ENCODE peak calls at places on chromosomes 6 and 20, in ten cellular contexts. H is tibial nerve; Z is breast epithelium; D is left ventricle myocardium inferior; Y is transverse colon; L is body of pancreas; M is uterus; Q is esophagus muscularis mucosa; P is effector memory CD4-positive, alpha-beta T cell; K is fibroblast of lung. S is an unnamed sample. For H3K9me3, the result is how much of the 10 kb centered on the place peaks cover.

GRCh38 chr20:54134445-54135220 is 39.2 kb downstream of the CYP24A1 start:
- DNase-seq in H (no peak), Z (no peak), D (no peak), Y (no peak), L (no peak), M (no peak), Q (no peak), P (no peak), K (peak), S (no peak)

GRCh38 chr6:44926556-44926955 is 401.6 kb upstream of the RUNX2 start:
- DNase-seq in H (no peak), Z (no peak), D (no peak), Y (no peak), L (no peak), M (no peak), Q (no peak), P (no peak), K (peak), S (no peak)

GRCh38 chr6:72032056-72032455 is 145.7 kb downstream of the RIMS1 start:
- DNase-seq in H (no peak), Z (no peak), D (no peak), Y (no peak), L (no peak), M (no peak), Q (no peak), P (no peak), K (peak), S (no peak)

GRCh38 chr20:22207280-22207679 is 377.1 kb downstream of the FOXA2 start:
- DNase-seq in H (no peak), Z (no peak), D (no peak), Y (no peak), L (no peak), M (no peak), Q (no peak), P (no peak), K (no peak), S (no peak)

GRCh38 chr6:70507166-70507565 is 59.6 kb upstream of the SDHAF4 start:
- DNase-seq in H (no peak), Z (no peak), D (no peak), Y (no peak), L (no peak), M (no peak), Q (no peak), P (no peak), K (no peak), S (no peak)

GRCh38 chr6:141498980-141499379 is 633.7 kb upstream of the GJE1 start:
- DNase-seq in H (no peak), Z (no peak), D (no peak), Y (no peak), L (no peak), M (no peak), Q (no peak), P (no peak), K (peak), S (no peak)

GRCh38 chr6:37514377-37514776 is 14.7 kb upstream of the CCDC167 start:
- DNase-seq in H (no peak), Z (no peak), D (no peak), Y (no peak), L (no peak), M (no peak), Q (no peak), P (peak), K (peak), S (no peak)

GRCh38 chr6:68087399-68088133 is 547.5 kb upstream of the ADGRB3 start:
- DNase-seq in H (no peak), Z (no peak), D (no peak), Y (no peak), L (no peak), M (no peak), Q (no peak), P (no peak), K (no peak), S (no peak)

GRCh38 chr20:62358171-62358719 is 8.9 kb downstream of the LAMA5 start:
- DNase-seq in H (no peak), Z (no peak), D (peak), Y (no peak), L (no peak), M (peak), Q (no peak), P (no peak), K (no peak), S (peak)

GRCh38 chr20:63942250-63943006 is 13.8 kb downstream of the UCKL1 start:
- DNase-seq in H (no peak), Z (no peak), D (peak), Y (peak), L (no peak), M (no peak), Q (no peak), P (peak), K (peak), S (peak)

GRCh38 chr20:35856866-35857265 is 85.1 kb downstream of the PHF20 start:
- DNase-seq in H (no peak), Z (no peak), D (no peak), Y (no peak), L (no peak), M (no peak), Q (no peak), P (no peak), K (no peak), S (no peak)

GRCh38 chr6:161889324-161889723 is 615.5 kb upstream of the AGPAT4 start:
- DNase-seq in H (no peak), Z (no peak), D (no peak), Y (no peak), L (no peak), M (no peak), Q (no peak), P (no peak), K (no peak), S (no peak)

GRCh38 chr6:158819977-158820632 is 937 bp upstream of the EZR start:
- DNase-seq in H (no peak), Z (no peak), D (no peak), Y (no peak), L (no peak), M (no peak), Q (no peak), P (no peak), K (peak), S (no peak)

GRCh38 chr6:53369876-53370515 is 21.2 kb upstream of the ELOVL5 start:
- DNase-seq in H (no peak), Z (no peak), D (no peak), Y (no peak), L (no peak), M (no peak), Q (no peak), P (no peak), K (peak), S (no peak)

GRCh38 chr6:151551223-151551857 is 57.5 kb downstream of the CCDC170 start:
- DNase-seq in H (no peak), Z (no peak), D (no peak), Y (no peak), L (no peak), M (no peak), Q (no peak), P (no peak), K (no peak), S (no peak)

GRCh38 chr20:51800132-51800721 is 2.1 kb downstream of the SALL4 start:
- DNase-seq in H (no peak), Z (peak), D (peak), Y (peak), L (peak), M (peak), Q (no peak), P (no peak), K (peak), S (peak)

GRCh38 chr6:138231399-138231886 is 13.2 kb upstream of the PBOV1 start:
- DNase-seq in H (no peak), Z (no peak), D (no peak), Y (no peak), L (peak), M (no peak), Q (no peak), P (no peak), K (no peak), S (no peak)

GRCh38 chr6:32853541-32854375 is at the start of the genes PSMB9 and TAP1:
- DNase-seq in H (peak), Z (peak), D (peak), Y (peak), L (peak), M (peak), Q (peak), P (peak), K (peak), S (peak)

GRCh38 chr20:24739751-24740150 is 209.3 kb upstream of the CST7 start:
- DNase-seq in H (no peak), Z (no peak), D (no peak), Y (no peak), L (no peak), M (no peak), Q (no peak), P (no peak), K (no peak), S (no peak)

GRCh38 chr6:16811277-16811979 is 50.2 kb upstream of the ATXN1 start:
- DNase-seq in H (no peak), Z (no peak), D (no peak), Y (no peak), L (no peak), M (no peak), Q (no peak), P (no peak), K (no peak), S (no peak)
- H3K9me3 ChIP-seq in H (under half), Z (under half), D (under half), Y (under half), L (under half), M (under half), Q (under half), P (under half), K (under half), S (under half)

DNA sequence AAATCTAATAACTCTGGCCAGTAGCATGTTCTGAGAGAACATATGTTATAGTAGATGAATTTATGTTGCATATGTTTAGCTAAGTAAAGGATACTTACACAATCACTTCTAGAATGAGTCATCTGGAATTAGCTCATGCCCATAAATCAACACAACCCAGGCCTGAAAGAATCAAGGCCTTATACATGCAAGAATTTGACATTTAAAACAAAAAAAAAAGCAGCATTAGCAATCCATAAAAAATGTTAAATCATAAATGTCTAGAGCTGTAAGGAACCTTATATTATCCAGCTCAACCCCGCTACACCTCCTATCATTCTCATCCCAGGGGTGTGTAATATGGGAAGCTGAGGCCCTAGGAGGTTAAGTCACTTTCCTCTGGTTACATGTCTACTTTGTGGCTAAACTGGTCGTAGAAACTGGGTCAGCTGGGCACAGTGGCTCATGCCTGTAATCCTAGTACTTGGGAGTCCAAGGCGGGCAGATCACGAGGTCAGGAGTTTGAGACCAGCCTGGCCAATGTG is 105.2 kb upstream of the CARMIL1 start:
- DNase-seq in H (no peak), Z (no peak), D (no peak), Y (no peak), L (peak), M (no peak), Q (no peak), P (no peak), K (peak), S (no peak)
- H3K27ac ChIP-seq in H (peak), Z (peak), D (no peak), Y (peak), L (peak), M (peak), Q (no peak), P (no peak), K (peak), S (no peak)

DNA sequence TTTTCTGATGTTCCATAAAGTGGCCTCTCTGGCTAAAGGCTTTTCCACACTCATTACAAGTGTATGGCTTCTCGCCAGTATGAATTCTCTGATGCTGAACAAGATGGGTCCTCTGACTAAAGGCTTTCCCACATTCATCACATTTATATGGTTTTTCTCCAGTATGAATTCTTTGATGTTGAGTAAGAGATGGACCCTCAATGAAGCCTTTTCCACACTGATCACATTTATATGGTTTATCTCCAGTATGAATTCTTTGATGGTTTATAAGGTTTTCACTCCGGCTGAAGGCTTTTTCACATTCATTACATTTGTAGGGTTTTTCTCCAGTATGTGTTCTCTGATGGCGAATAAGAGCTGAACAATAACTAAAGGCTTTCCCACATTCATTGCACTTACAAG is 20.4 kb downstream of the ZNF184 start:
- DNase-seq in H (no peak), Z (no peak), D (no peak), Y (no peak), L (no peak), M (no peak), Q (no peak), P (no peak), K (peak), S (no peak)
- H3K9me3 ChIP-seq in H (half or more), Z (half or more), D (half or more), Y (half or more), L (under half), M (under half), Q (under half), P (half or more), K (under half), S (under half)

DNA sequence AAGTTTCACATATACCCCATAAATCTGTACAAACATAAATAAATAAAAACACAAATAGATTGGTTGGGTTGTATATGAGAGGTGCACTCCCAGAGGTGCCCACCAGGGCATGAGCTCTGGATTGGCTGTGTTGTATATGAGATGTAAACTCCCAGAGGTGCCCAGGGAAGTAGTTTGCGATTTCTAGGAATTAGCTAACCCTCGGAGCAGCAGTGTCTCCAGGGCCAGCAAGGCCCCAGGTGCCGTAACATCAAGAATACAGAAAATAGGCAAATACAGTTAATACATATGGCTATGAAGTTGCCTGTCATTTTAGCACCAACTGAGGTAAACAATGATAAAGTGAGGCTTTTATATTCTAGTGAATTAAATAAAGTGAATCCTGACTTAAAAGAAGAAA is 5.4 kb upstream of the GINM1 start:
- DNase-seq in H (no peak), Z (no peak), D (no peak), Y (no peak), L (no peak), M (no peak), Q (no peak), P (no peak), K (no peak), S (no peak)
- H3K27ac ChIP-seq in H (no peak), Z (no peak), D (no peak), Y (no peak), L (no peak), M (no peak), Q (no peak), P (no peak), K (no peak), S (no peak)

DNA sequence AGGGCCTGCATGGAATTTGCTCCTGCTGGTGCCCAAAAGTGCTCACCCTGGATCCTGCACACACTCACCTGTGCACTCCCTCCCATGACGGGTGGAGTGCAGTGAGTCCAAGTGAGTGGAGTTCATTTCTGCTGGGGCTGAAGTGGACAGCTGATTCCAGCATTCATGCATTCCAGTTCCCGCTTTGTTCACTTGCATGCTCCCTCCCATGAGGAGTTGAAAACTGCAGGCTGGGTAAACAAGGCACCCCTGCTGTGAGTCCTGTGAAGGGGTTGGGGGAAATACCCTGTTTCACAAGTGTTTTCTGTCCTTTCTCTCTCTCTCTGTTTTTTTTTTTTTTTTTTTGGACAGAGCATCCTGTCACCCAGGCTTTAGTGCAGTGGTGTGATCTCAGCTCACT is 454.1 kb upstream of the NOX3 start:
- DNase-seq in H (no peak), Z (no peak), D (no peak), Y (no peak), L (no peak), M (no peak), Q (no peak), P (no peak), K (no peak), S (no peak)
- H3K9me3 ChIP-seq in H (under half), Z (under half), D (under half), Y (under half), L (under half), M (under half), Q (under half), P (under half), K (under half), S (under half)

GRCh38 chr20:57557926-57558613 is 2.8 kb upstream of the PCK1 start:
- DNase-seq in H (no peak), Z (no peak), D (no peak), Y (no peak), L (no peak), M (no peak), Q (no peak), P (no peak), K (no peak), S (no peak)
- H3K27ac ChIP-seq in H (no peak), Z (no peak), D (no peak), Y (peak), L (no peak), M (no peak), Q (no peak), P (no peak), K (no peak), S (no peak)

S was measured in right cardiac atrium.